ENCODE peak calls at places on chromosomes 6 and 20, in four cellular contexts. One of them, this sample, is unnamed.

GRCh38 chr6:28988536-28989415 is 16.3 kb downstream of the ZNF311 start:
- DNase-seq in IMR-90: peak; percentile 61
- DNase-seq in H9: peak; percentile 95
- DNase-seq in mesendoderm: peak; percentile 97
- DNase-seq in this sample: peak; percentile 98

GRCh38 chr6:153790048-153790447 is 249.0 kb upstream of the OPRM1 start:
- DNase-seq in mesendoderm: peak; percentile 62
- DNase-seq in H9: peak; percentile 34
- DNase-seq in IMR-90: peak; percentile 13
- DNase-seq in this sample: no peak

GRCh38 chr6:139801571-139802321 is 427.3 kb upstream of the CITED2 start:
- DNase-seq in mesendoderm: peak; percentile 55
- DNase-seq in H9: no peak
- DNase-seq in IMR-90: peak; percentile 49
- DNase-seq in this sample: no peak

GRCh38 chr20:32510601-32511357 is 74.4 kb downstream of the NOL4L start:
- DNase-seq in mesendoderm: peak; percentile 50
- DNase-seq in IMR-90: no peak
- DNase-seq in H9: peak; percentile 31
- DNase-seq in this sample: no peak

GRCh38 chr6:135257641-135258405 is 76.7 kb downstream of the MYB start:
- DNase-seq in mesendoderm: no peak
- DNase-seq in H9: no peak
- DNase-seq in IMR-90: no peak
- DNase-seq in this sample: no peak

GRCh38 chr6:161414180-161414579 is 140.3 kb upstream of the AGPAT4 start:
- DNase-seq in H9: no peak
- DNase-seq in mesendoderm: no peak
- DNase-seq in IMR-90: no peak
- DNase-seq in this sample: no peak

GRCh38 chr6:27517928-27518787 is 45.3 kb upstream of the ZNF184 start:
- DNase-seq in H9: no peak
- DNase-seq in IMR-90: no peak
- DNase-seq in mesendoderm: no peak
- DNase-seq in this sample: no peak

GRCh38 chr6:56916849-56917551 is 37.9 kb upstream of the BEND6 start:
- DNase-seq in mesendoderm: no peak
- DNase-seq in IMR-90: no peak
- DNase-seq in H9: no peak
- DNase-seq in this sample: no peak

GRCh38 chr6:96157018-96157565 is 141.3 kb downstream of the FUT9 start:
- DNase-seq in IMR-90: no peak
- DNase-seq in H9: no peak
- DNase-seq in mesendoderm: no peak
- DNase-seq in this sample: no peak

GRCh38 chr20:13336308-13337089 is 115.4 kb downstream of the ISM1 start:
- DNase-seq in H9: no peak
- DNase-seq in mesendoderm: no peak
- DNase-seq in IMR-90: peak; percentile 13
- DNase-seq in this sample: no peak

GRCh38 chr20:44990425-44990824 is 24.1 kb downstream of the STK4 start:
- DNase-seq in H9: no peak
- DNase-seq in IMR-90: no peak
- DNase-seq in mesendoderm: no peak
- DNase-seq in this sample: no peak

GRCh38 chr6:77124604-77125003 is 338.7 kb downstream of the HTR1B start:
- DNase-seq in H9: no peak
- DNase-seq in IMR-90: peak; percentile 51
- DNase-seq in mesendoderm: peak; percentile 45
- DNase-seq in this sample: no peak

GRCh38 chr20:50088022-50088421 is 24.9 kb downstream of the UBE2V1 start:
- DNase-seq in IMR-90: no peak
- DNase-seq in mesendoderm: no peak
- DNase-seq in H9: no peak
- DNase-seq in this sample: no peak

GRCh38 chr6:79894939-79895338 is 52.4 kb downstream of the ELOVL4 start:
- DNase-seq in mesendoderm: no peak
- DNase-seq in H9: no peak
- DNase-seq in IMR-90: no peak
- DNase-seq in this sample: no peak

GRCh38 chr6:26272171-26272631 is 92.8 kb upstream of the BTN3A2 start:
- DNase-seq in IMR-90: no peak
- DNase-seq in mesendoderm: peak; percentile 84
- DNase-seq in H9: peak; percentile 67
- DNase-seq in this sample: peak; percentile 76

GRCh38 chr20:9520096-9520495 is 5.7 kb downstream of the LAMP5 start:
- DNase-seq in IMR-90: no peak
- DNase-seq in H9: no peak
- DNase-seq in mesendoderm: no peak
- DNase-seq in this sample: no peak

GRCh38 chr6:150320450-150320849 is 48.4 kb upstream of the IYD start:
- DNase-seq in mesendoderm: no peak
- DNase-seq in IMR-90: no peak
- DNase-seq in H9: no peak
- DNase-seq in this sample: no peak

GRCh38 chr6:146700078-146700686 is 101.4 kb downstream of the ADGB start:
- DNase-seq in H9: peak; percentile 38
- DNase-seq in mesendoderm: peak; percentile 77
- DNase-seq in IMR-90: peak; percentile 83
- DNase-seq in this sample: no peak

GRCh38 chr6:63351995-63352586 is 32.3 kb upstream of the LGSN start:
- DNase-seq in mesendoderm: no peak
- DNase-seq in H9: no peak
- DNase-seq in IMR-90: peak; percentile 73
- DNase-seq in this sample: no peak

GRCh38 chr6:136633355-136633754 is 83.1 kb upstream of the MAP7 start:
- DNase-seq in IMR-90: no peak
- DNase-seq in mesendoderm: no peak
- DNase-seq in H9: no peak
- DNase-seq in this sample: no peak

GRCh38 chr6:116444092-116444491 is 17.1 kb upstream of the CALHM6 start:
- DNase-seq in H9: no peak
- DNase-seq in mesendoderm: peak; percentile 40
- DNase-seq in IMR-90: peak; percentile 51
- DNase-seq in this sample: no peak

GRCh38 chr6:21533678-21534077 is 59.9 kb upstream of the SOX4 start:
- DNase-seq in mesendoderm: no peak
- DNase-seq in IMR-90: peak; percentile 11
- DNase-seq in H9: no peak
- DNase-seq in this sample: no peak

GRCh38 chr6:144804246-144804790 is 519.2 kb downstream of the UTRN start:
- DNase-seq in H9: no peak
- DNase-seq in IMR-90: peak; percentile 11
- DNase-seq in mesendoderm: peak; percentile 15
- DNase-seq in this sample: no peak

GRCh38 chr6:149316740-149317655 is 514 bp upstream of the TAB2 start:
- DNase-seq in H9: peak; percentile 90
- DNase-seq in mesendoderm: peak; percentile 97
- DNase-seq in IMR-90: peak; percentile 89
- DNase-seq in this sample: peak; percentile 85

GRCh38 chr6:82268301-82268846 is 20.8 kb upstream of the IBTK start:
- DNase-seq in IMR-90: no peak
- DNase-seq in mesendoderm: no peak
- DNase-seq in H9: no peak
- DNase-seq in this sample: no peak

GRCh38 chr6:55705381-55705780 is 126.4 kb upstream of the HMGCLL1 start:
- DNase-seq in IMR-90: peak; percentile 7
- DNase-seq in H9: no peak
- DNase-seq in mesendoderm: no peak
- DNase-seq in this sample: no peak

GRCh38 chr6:148972481-148972880 is 225.7 kb downstream of the UST start:
- DNase-seq in IMR-90: no peak
- DNase-seq in mesendoderm: peak; percentile 93
- DNase-seq in H9: peak; percentile 98
- DNase-seq in this sample: peak; percentile 84

GRCh38 chr20:50331469-50332251 is 141.0 kb downstream of the CEBPB start:
- DNase-seq in mesendoderm: no peak
- DNase-seq in IMR-90: no peak
- DNase-seq in H9: no peak
- DNase-seq in this sample: no peak

GRCh38 chr20:44785768-44786167 is 24.6 kb downstream of the RIMS4 start:
- DNase-seq in mesendoderm: peak; percentile 93
- DNase-seq in H9: peak; percentile 87
- DNase-seq in IMR-90: no peak
- DNase-seq in this sample: peak; percentile 59

DNA sequence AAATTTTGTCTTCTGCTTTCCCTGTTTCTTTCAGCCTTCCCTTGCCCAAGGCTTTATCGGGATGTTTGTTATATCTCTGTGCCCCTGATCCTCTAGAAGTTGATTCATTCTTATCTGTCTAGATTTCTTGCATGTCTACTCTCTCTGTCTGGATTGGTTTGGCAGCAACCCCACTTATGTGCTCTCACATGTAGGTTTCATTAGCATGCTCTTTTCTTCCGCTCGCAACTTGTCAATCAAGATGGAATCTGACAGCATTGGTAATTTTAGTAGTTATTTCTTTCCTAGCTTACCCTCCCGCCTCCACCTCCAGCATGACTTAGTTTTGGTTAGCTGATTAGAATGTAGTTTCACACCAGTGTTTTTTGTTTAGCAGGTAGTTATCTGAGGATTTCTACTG is 39.3 kb downstream of the LRRC1 start:
- DNase-seq in IMR-90: no peak
- DNase-seq in mesendoderm: peak; percentile 11
- DNase-seq in H9: no peak
- DNase-seq in this sample: no peak
- H3K27ac ChIP-seq in IMR-90: no peak overlapping the region
- H3K27ac ChIP-seq in mesendoderm: no peak overlapping the region
- H3K27ac ChIP-seq in H9: no peak overlapping the region
- H3K27ac ChIP-seq in this sample: no peak overlapping the region

GRCh38 chr20:35292504-35293285 is 470 bp upstream of the FAM83C start:
- DNase-seq in mesendoderm: no peak
- DNase-seq in IMR-90: no peak
- DNase-seq in H9: no peak
- DNase-seq in this sample: no peak
- H4K5ac ChIP-seq in mesendoderm: no peak overlapping the region
- H4K5ac ChIP-seq in IMR-90: no peak overlapping the region
- H4K5ac ChIP-seq in H9: no peak overlapping the region
- H4K5ac ChIP-seq in this sample: no peak overlapping the region

DNA sequence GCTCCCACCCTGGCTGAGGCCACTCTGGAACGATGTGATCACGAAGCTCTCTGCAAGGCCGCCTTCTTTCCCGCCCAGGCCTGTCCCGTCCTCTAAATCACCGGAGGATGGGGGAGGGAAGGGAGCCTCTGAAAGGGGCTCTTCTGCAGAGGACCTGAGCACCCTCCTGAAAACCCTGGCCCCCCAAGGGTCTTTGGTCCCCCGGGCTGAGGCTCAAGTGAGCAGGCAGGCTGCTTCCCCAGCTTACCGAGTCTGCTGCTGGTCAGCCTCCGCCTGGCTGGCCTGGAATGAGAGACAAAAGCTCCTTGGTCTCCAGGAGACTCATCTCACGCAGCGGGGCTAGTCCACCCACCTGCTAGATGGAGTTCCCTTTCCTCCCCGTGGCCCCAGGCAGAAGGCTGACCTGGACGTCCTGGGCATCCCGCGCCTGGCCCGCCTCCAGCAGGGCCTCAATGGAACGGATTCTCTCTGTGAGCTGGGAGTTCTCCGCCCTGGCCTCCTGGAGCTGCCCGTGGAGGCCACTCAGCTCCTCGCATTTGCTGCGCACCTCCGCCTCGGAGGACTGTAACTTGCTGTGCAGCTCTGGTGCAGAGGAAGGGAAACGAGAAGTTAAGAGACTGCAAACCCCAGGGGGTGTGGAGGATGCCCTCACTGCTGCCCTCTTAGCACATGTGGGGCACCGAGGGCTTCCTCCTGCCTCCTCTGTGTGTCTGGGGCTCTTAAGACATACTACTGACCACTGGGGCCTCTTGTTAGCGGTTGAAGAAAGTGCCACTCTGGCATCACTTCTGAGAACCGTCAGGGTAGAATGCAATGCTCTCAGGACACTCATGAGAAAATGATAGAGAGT is 54.7 kb downstream of the RRBP1 start:
- DNase-seq in H9: no peak
- DNase-seq in mesendoderm: no peak
- DNase-seq in IMR-90: no peak
- DNase-seq in this sample: no peak
- H3K27ac ChIP-seq in H9: no peak overlapping the region
- H3K27ac ChIP-seq in mesendoderm: no peak overlapping the region
- H3K27ac ChIP-seq in IMR-90: no peak overlapping the region
- H3K27ac ChIP-seq in this sample: no peak overlapping the region

GRCh38 chr6:111949546-111949945 is 76.3 kb upstream of the FYN start:
- DNase-seq in IMR-90: no peak
- DNase-seq in H9: peak; percentile 44
- DNase-seq in mesendoderm: peak; percentile 75
- DNase-seq in this sample: no peak
- H4K5ac ChIP-seq in IMR-90: no peak overlapping the region
- H4K5ac ChIP-seq in H9: no peak overlapping the region
- H4K5ac ChIP-seq in mesendoderm: no peak overlapping the region
- H4K5ac ChIP-seq in this sample: no peak overlapping the region

DNA sequence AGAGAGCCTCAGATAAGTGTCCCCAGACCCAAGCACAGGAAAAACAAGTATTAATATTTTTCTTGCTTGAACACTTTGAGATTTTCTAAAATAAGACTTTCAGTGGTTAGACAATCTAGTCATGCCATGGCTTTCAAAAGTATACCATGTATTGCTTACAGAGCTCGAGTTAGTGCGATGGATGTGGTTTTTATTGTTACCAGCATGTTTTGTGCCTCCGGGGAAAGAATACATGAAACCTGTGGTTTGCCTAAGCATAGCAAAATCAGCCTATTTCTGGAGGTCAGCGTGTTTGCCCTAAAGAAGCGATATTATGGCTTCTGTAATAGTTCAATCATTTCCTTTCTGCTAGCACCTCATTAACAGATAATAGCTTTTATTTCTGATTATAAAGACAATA is 21.6 kb downstream of the RIN2 start:
- DNase-seq in mesendoderm: no peak
- DNase-seq in IMR-90: no peak
- DNase-seq in H9: no peak
- DNase-seq in this sample: no peak
- H3K27ac ChIP-seq in mesendoderm: no peak overlapping the region
- H3K27ac ChIP-seq in IMR-90: no peak overlapping the region
- H3K27ac ChIP-seq in H9: no peak overlapping the region
- H3K27ac ChIP-seq in this sample: no peak overlapping the region

GRCh38 chr20:62162765-62163484 is 19.4 kb downstream of the SS18L1 start:
- DNase-seq in H9: no peak
- DNase-seq in IMR-90: no peak
- DNase-seq in mesendoderm: no peak
- DNase-seq in this sample: no peak
- H4K5ac ChIP-seq in H9: no peak overlapping the region
- H4K5ac ChIP-seq in IMR-90: no peak overlapping the region
- H4K5ac ChIP-seq in mesendoderm: no peak overlapping the region
- H4K5ac ChIP-seq in this sample: no peak overlapping the region

DNA sequence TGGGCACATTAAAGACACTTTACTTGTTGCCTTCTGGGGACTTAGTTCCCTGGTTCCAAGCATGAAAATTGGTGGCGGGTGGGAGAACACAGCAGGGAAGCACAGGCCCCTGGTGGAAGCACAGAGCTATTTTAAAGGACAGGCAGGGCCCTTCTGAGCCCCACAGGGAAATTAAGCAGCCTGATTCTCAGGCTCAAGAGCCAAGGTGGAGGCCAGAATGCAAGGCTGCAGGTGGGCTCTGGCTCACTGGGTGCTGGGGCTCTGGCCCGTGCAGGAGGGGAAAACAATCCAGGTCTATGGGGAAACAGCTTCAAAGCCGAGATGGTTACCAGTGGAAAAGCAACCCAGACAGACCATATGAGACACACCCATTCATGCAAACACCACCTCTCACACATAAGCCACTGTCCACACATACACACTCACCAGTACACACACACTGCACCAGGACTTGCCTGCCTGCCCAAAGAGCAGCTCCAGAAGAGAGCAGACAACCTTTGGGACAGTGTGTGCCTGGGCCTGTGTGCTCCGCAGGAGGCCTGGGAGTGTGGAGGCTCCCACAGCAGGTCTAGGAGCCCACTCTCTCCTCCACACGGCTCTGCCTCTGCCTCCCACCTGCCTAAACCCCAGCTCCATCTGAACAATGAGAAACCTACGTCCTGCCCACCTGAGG is 30.6 kb downstream of the TFEB start:
- DNase-seq in H9: no peak
- DNase-seq in IMR-90: no peak
- DNase-seq in mesendoderm: no peak
- DNase-seq in this sample: no peak
- H3K27ac ChIP-seq in H9: no peak overlapping the region
- H3K27ac ChIP-seq in IMR-90: no peak overlapping the region
- H3K27ac ChIP-seq in mesendoderm: no peak overlapping the region
- H3K27ac ChIP-seq in this sample: no peak overlapping the region

This sample was measured in H1.